ENCODE peak calls at places on chromosomes 4 and X, in five cellular contexts. C is BJ, I is tibial nerve, K is cardiac fibroblast, U is thoracic aorta. N is an unnamed sample.

GRCh38 chr4:185512516-185512915 is 22.8 kb downstream of the PDLIM3 start:
- DNase-seq in C (peak; percentile 9), U (no peak), K (peak; percentile 72), I (no peak), N (no peak)

GRCh38 chr4:14749910-14750309 is 252.4 kb upstream of the CPEB2 start:
- DNase-seq in K (peak; percentile 50), I (peak; percentile 9), C (no peak), U (no peak), N (no peak)

GRCh38 chrX:68511255-68511654 is 12.4 kb downstream of the YIPF6 start:
- DNase-seq in I (peak; percentile 65), U (no peak), K (peak; percentile 59), C (no peak), N (no peak)

GRCh38 chrX:53403535-53403934 is 18.9 kb downstream of the SMC1A start:
- DNase-seq in U (no peak), C (no peak), I (no peak), K (no peak), N (no peak)

GRCh38 chr4:61489927-61490326 is 289.8 kb downstream of the ADGRL3 start:
- DNase-seq in U (no peak), I (no peak), C (no peak), K (no peak), N (no peak)

GRCh38 chr4:32748498-32748897 is 2028.3 kb downstream of the PCDH7 start:
- DNase-seq in I (no peak), U (no peak), K (no peak), C (no peak), N (no peak)

GRCh38 chr4:47668810-47669408 is 169.0 kb downstream of the CORIN start:
- DNase-seq in C (no peak), I (peak; percentile 64), U (no peak), K (peak; percentile 79), N (no peak)

GRCh38 chr4:37882665-37883296 is 8.1 kb upstream of the TBC1D1 start:
- DNase-seq in I (no peak), K (no peak), U (no peak), C (no peak), N (no peak)

GRCh38 chrX:53356186-53356585 is 66.3 kb downstream of the SMC1A start:
- DNase-seq in U (no peak), K (peak; percentile 20), I (no peak), C (no peak), N (no peak)

GRCh38 chr4:81828991-81829390 is 357.3 kb upstream of the RASGEF1B start:
- DNase-seq in K (no peak), C (no peak), I (no peak), U (no peak), N (no peak)

GRCh38 chrX:80335062-80335830 is 85.0 kb upstream of the TENT5D start:
- DNase-seq in U (no peak), I (peak; percentile 8), K (no peak), C (no peak), N (no peak)

GRCh38 chr4:84878541-84878940 is 87.9 kb downstream of the WDFY3 start:
- DNase-seq in I (no peak), U (no peak), K (peak; percentile 64), C (no peak), N (no peak)

GRCh38 chr4:87108142-87108546 is 112.3 kb downstream of the KLHL8 start:
- DNase-seq in C (peak; percentile 66), I (peak; percentile 39), K (peak; percentile 84), U (peak; percentile 16), N (no peak)

GRCh38 chr4:91427171-91427570 is 876.6 kb upstream of the GRID2 start:
- DNase-seq in C (no peak), I (no peak), K (no peak), U (no peak), N (no peak)

GRCh38 chr4:76624271-76624681 is 189.2 kb downstream of the SHROOM3 start:
- DNase-seq in C (peak; percentile 97), K (peak; percentile 93), U (peak; percentile 69), I (peak; percentile 64), N (no peak)

GRCh38 chr4:5114911-5115310 is 63.6 kb downstream of the STK32B start:
- DNase-seq in K (peak; percentile 1), I (no peak), C (peak; percentile 35), U (no peak), N (no peak)

GRCh38 chr4:7507381-7507780 is 72.7 kb upstream of the PSAPL1 start:
- DNase-seq in U (no peak), K (no peak), I (no peak), C (no peak), N (no peak)

GRCh38 chr4:173056708-173057107 is 111.9 kb upstream of the GALNT7 start:
- DNase-seq in K (no peak), C (no peak), I (no peak), U (no peak), N (no peak)

GRCh38 chr4:61044837-61045236 is 155.3 kb upstream of the ADGRL3 start:
- DNase-seq in C (no peak), U (no peak), I (no peak), K (no peak), N (no peak)

GRCh38 chr4:10671750-10672149 is 12.8 kb downstream of the CLNK start:
- DNase-seq in I (no peak), K (no peak), C (no peak), U (no peak), N (no peak)

GRCh38 chr4:109091754-109092409 is 210.6 kb downstream of the COL25A1 start:
- DNase-seq in K (no peak), U (no peak), I (no peak), C (no peak), N (no peak)

GRCh38 chr4:47786958-47787370 is 50.9 kb downstream of the CORIN start:
- DNase-seq in I (no peak), C (no peak), U (no peak), K (no peak), N (no peak)

GRCh38 chr4:174828845-174829701 is at the start of gene GLRA3:
- DNase-seq in K (peak; percentile 23), U (no peak), C (no peak), I (peak; percentile 5), N (no peak)

GRCh38 chr4:151990201-151990600 is 229.4 kb upstream of the GATB start:
- DNase-seq in I (no peak), K (peak; percentile 7), U (no peak), C (peak; percentile 67), N (no peak)

GRCh38 chr4:138867404-138867803 is 148.2 kb upstream of the NOCT start:
- DNase-seq in I (no peak), K (no peak), C (no peak), U (no peak), N (no peak)

GRCh38 chrX:9566150-9566621 is 101.3 kb downstream of the TBL1X start:
- DNase-seq in K (peak; percentile 88), U (peak; percentile 21), C (peak; percentile 32), I (peak; percentile 38), N (no peak)

GRCh38 chr4:77921701-77922100 is 59.1 kb downstream of the MRPL1 start:
- DNase-seq in U (no peak), C (peak; percentile 70), K (peak; percentile 96), I (no peak), N (no peak)

GRCh38 chr4:17778431-17778830 is 3.0 kb downstream of the FAM184B start:
- DNase-seq in C (no peak), K (no peak), I (no peak), U (no peak), N (no peak)

GRCh38 chrX:118496763-118497079 is 1.1 kb downstream of the DOCK11 start:
- DNase-seq in I (no peak), U (no peak), K (peak; percentile 6), C (no peak), N (no peak)

GRCh38 chr4:10182446-10183424 is 66.1 kb upstream of the WDR1 start:
- DNase-seq in I (no peak), K (no peak), C (no peak), U (no peak), N (no peak)

GRCh38 chrX:130915302-130915701 is 12.3 kb upstream of the ENOX2 start:
- DNase-seq in U (no peak), I (no peak), C (no peak), K (peak; percentile 38), N (no peak)

GRCh38 chr4:25180524-25181131 is 20.4 kb upstream of the SEPSECS start:
- DNase-seq in I (no peak), C (no peak), U (no peak), K (peak; percentile 70), N (no peak)

GRCh38 chrX:104427693-104428092 is 138.3 kb upstream of the IL1RAPL2 start:
- DNase-seq in C (no peak), K (no peak), U (no peak), I (no peak), N (no peak)

DNA sequence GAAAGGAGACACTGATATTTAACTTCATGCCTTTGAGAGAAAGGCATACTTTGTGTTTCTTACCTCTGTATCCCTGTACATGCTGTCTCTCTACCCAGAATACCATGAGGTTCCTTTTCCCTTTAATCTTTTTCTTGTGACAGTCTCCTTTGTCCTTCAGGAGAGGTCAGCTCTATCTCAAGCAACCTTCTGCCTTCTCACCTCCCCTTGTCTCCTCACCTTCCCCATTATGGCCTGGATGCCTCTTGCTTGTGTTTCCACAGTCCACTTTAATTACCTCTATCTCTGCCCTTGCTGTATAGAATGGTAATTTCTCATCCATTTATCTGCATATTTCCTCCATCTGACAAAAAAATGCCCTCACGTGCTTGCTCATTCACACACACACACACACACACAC is 28.4 kb downstream of the MSN start:
- DNase-seq in K (no peak), C (no peak), I (no peak), U (no peak), N (no peak)
- H3K4me3 ChIP-seq in K (no peak overlapping the region), C (no peak overlapping the region), I (no peak overlapping the region), U (no peak overlapping the region), N (no peak overlapping the region)

DNA sequence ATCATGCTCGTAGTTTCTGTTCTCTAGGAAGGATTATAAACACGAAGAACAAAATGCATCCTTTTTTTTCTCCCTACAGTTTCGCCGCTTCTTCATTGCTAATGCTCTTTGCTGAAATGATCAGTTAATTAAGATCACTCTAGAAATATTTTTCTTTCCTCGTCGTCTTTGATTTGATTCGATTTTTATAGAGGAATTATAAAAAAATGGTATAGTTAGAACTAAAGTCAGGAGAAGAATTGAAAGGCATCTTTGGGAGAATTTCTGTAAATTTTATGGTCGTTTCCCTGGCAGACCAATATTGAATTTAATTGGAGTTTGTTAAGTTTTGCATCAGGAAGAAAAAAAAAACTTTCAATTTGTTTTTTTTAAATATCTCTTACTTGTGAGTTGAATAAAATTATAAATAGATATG is 1.1 kb upstream of the NKX3-2 start:
- DNase-seq in I (no peak), C (no peak), K (no peak), U (no peak), N (no peak)
- H3K4me3 ChIP-seq in I (peak overlapping the region; percentile 19), C (no peak overlapping the region), K (peak overlapping the region; percentile 64), U (peak overlapping the region; percentile 79), N (peak overlapping the region; percentile 61)

DNA sequence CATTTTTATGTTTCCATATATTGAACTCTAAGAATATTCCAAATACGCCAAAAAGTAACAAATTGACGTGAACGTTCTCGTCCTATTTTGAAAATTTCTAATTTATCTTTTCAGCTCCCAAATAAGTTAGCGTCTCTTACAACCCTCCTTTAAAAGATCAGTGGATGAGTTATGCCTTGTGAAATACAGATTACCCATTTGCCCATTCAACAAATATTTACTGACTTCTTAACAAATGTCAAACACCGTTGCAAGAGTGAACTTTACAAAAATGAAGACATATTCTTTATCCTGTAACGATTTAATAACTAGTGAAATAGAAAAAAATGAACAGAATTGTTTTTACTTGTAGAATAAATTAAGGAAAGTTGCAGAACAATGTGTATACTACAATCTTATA is 899.5 kb downstream of the STIM2 start:
- DNase-seq in I (no peak), U (no peak), C (no peak), K (no peak), N (no peak)
- H3K4me3 ChIP-seq in I (no peak overlapping the region), U (no peak overlapping the region), C (no peak overlapping the region), K (no peak overlapping the region), N (no peak overlapping the region)

GRCh38 chrX:13090261-13091110 is 46.1 kb upstream of the FAM9C start:
- DNase-seq in U (no peak), I (peak; percentile 18), C (no peak), K (no peak), N (no peak)
- H3K4me3 ChIP-seq in U (peak overlapping the region; percentile 44), I (no peak overlapping the region), C (no peak overlapping the region), K (no peak overlapping the region), N (no peak overlapping the region)